ENCODE peak calls at places on chromosomes 6 and 20, in seven cellular contexts. I is endodermal cell; O is PC-9; G is GM06990; D is HepG2; R is fibroblast of lung; B is CD8-positive, alpha-beta T cell. Y is an unnamed sample.

GRCh38 chr6:122839477-122839876 is 50.4 kb downstream of the SMPDL3A start:
- DNase-seq in I (peak; percentile 88), G (peak; percentile 12), D (peak; percentile 64), O (peak; percentile 54), R (peak; percentile 65), B (peak; percentile 14), Y (peak; percentile 58)

GRCh38 chr20:32231245-32231644 is 23.6 kb downstream of the POFUT1 start:
- DNase-seq in O (no peak), D (no peak), R (no peak), G (no peak), I (no peak), B (no peak), Y (no peak)

GRCh38 chr20:43731469-43731868 is 4.7 kb upstream of the GTSF1L start:
- DNase-seq in O (no peak), D (no peak), B (no peak), G (no peak), I (no peak), R (peak; percentile 82), Y (no peak)

GRCh38 chr20:31698803-31699718 is 23.6 kb downstream of the BCL2L1 start:
- DNase-seq in D (peak; percentile 76), B (no peak), G (peak; percentile 60), I (peak; percentile 48), O (peak; percentile 58), R (peak; percentile 95), Y (peak; percentile 81)

GRCh38 chr6:155541976-155542375 is 86.3 kb upstream of the NOX3 start:
- DNase-seq in R (no peak), B (no peak), O (no peak), D (no peak), G (no peak), I (no peak), Y (no peak)

GRCh38 chr6:112717401-112717800 is 370.3 kb downstream of the RFPL4B start:
- DNase-seq in D (no peak), B (no peak), O (no peak), R (peak; percentile 47), I (no peak), G (no peak), Y (no peak)

GRCh38 chr6:10383312-10384063 is 31.4 kb downstream of the TFAP2A start:
- DNase-seq in B (no peak), I (peak; percentile 73), R (no peak), D (no peak), G (no peak), O (peak; percentile 69), Y (no peak)

GRCh38 chr6:3410385-3411360 is 46.2 kb downstream of the SLC22A23 start:
- DNase-seq in G (no peak), B (peak; percentile 68), D (peak; percentile 95), I (peak; percentile 95), R (peak; percentile 66), O (peak; percentile 24), Y (peak; percentile 67)

GRCh38 chr6:19309661-19310060 is 527.5 kb upstream of the ID4 start:
- DNase-seq in B (no peak), I (no peak), O (no peak), G (no peak), R (no peak), D (no peak), Y (no peak)

GRCh38 chr6:79574636-79575035 is 37.4 kb upstream of the LCA5 start:
- DNase-seq in I (peak; percentile 66), R (peak; percentile 56), G (no peak), B (no peak), D (peak; percentile 84), O (peak; percentile 10), Y (no peak)

GRCh38 chr20:3021327-3021726 is 22.1 kb upstream of the GNRH2 start:
- DNase-seq in G (no peak), D (no peak), R (no peak), B (no peak), I (no peak), O (no peak), Y (no peak)

GRCh38 chr20:57772349-57772964 is 62.6 kb upstream of the PMEPA1 start:
- DNase-seq in O (peak; percentile 89), I (peak; percentile 81), R (peak; percentile 34), D (no peak), G (no peak), B (no peak), Y (peak; percentile 26)

GRCh38 chr20:11235058-11235457 is 561.3 kb upstream of the JAG1 start:
- DNase-seq in O (no peak), G (no peak), I (peak; percentile 75), D (no peak), B (no peak), R (peak; percentile 28), Y (no peak)

GRCh38 chr6:112254921-112255320 is 554 bp upstream of the LAMA4 start:
- DNase-seq in B (no peak), R (no peak), D (no peak), I (no peak), O (no peak), G (no peak), Y (no peak)

GRCh38 chr6:147567141-147567805 is 58.8 kb downstream of the SAMD5 start:
- DNase-seq in D (no peak), I (no peak), O (no peak), R (peak; percentile 15), G (no peak), B (no peak), Y (no peak)

GRCh38 chr6:53417141-53417540 is 68.4 kb upstream of the ELOVL5 start:
- DNase-seq in G (no peak), I (no peak), R (no peak), D (no peak), B (no peak), O (no peak), Y (no peak)

GRCh38 chr20:1876217-1876921 is 18.8 kb upstream of the SIRPA start:
- DNase-seq in B (no peak), R (no peak), I (no peak), D (no peak), O (peak; percentile 35), G (no peak), Y (no peak)

GRCh38 chr6:157228421-157229218 is 94.7 kb downstream of the TMEM242 start:
- DNase-seq in B (no peak), D (no peak), G (no peak), O (no peak), I (peak; percentile 57), R (no peak), Y (no peak)

GRCh38 chr6:145815875-145816274 is 1.3 kb upstream of the FBXO30 start:
- DNase-seq in B (no peak), D (no peak), O (no peak), G (peak; percentile 13), R (peak; percentile 11), I (peak; percentile 51), Y (peak; percentile 49)

GRCh38 chr6:107655245-107655644 is 165.3 kb downstream of the SOBP start:
- DNase-seq in B (no peak), G (no peak), R (no peak), I (peak; percentile 80), O (no peak), D (no peak), Y (no peak)

GRCh38 chr6:46850781-46851180 is 57.6 kb downstream of the MEP1A start:
- DNase-seq in G (no peak), D (no peak), R (no peak), I (no peak), O (no peak), B (no peak), Y (no peak)

GRCh38 chr6:103783344-103783743 is 1076.4 kb downstream of the HACE1 start:
- DNase-seq in I (no peak), R (no peak), G (no peak), O (peak; percentile 5), D (no peak), B (no peak), Y (no peak)

DNA sequence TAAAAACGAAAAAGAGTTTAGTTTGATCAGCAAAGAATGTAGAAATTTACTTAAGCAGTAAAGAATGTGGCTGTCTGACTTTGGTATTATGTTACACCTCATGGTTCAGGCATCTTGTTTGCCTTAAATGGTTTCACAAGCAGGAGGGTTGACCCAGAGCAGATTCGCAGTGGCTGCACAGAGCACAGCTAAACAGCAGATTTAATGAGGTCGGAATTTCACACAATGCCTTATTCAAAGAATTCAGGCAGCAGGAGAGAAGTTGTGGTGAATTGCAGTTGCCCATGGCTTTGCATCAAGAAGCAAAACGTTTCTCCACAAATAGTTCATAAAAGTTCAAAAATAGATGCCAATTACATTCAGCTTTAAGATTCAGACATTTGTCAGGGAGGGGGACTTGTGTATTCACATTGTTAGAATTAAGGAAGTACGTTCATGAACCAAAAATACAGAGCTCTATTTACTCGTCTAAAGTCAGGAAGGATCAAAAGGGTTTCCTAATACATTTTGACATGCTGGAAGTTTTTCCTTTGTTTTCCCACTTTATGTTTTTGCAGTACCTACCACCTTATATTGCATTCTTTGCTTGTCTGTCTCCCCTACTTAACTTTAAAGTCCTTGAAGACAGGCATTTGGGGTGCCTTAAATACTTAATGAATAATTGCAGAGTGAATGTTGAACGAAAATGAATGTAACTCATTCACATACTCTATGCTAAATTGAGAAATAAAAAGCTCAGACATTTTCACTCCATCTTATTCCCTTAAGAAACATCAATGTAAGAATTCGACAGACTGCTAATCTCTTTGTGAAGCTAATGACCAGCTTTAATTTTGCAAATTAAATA is 1163.6 kb upstream of the CITED2 start:
- DNase-seq in B (no peak), I (peak; percentile 80), D (peak; percentile 66), R (peak; percentile 98), O (peak; percentile 63), G (no peak), Y (peak; percentile 36)
- H3K4me3 ChIP-seq in B (no peak overlapping the region), I (no peak overlapping the region), D (no peak overlapping the region), R (peak overlapping the region; percentile 21), O (peak overlapping the region; percentile 16), G (no peak overlapping the region), Y (no peak overlapping the region)

GRCh38 chr20:49825521-49826033 is 12.9 kb downstream of the SLC9A8 start:
- DNase-seq in R (no peak), I (peak; percentile 70), B (no peak), O (no peak), G (no peak), D (peak; percentile 51), Y (no peak)
- TF ChIP-seq CTCF in R (no peak), I (peak; percentile 60), B (no peak), O (peak; percentile 31), G (no peak), D (peak; percentile 81), Y (no peak)

GRCh38 chr6:27591660-27592059 is 118.8 kb upstream of the ZNF184 start:
- DNase-seq in B (no peak), G (peak; percentile 25), I (peak; percentile 81), R (peak; percentile 53), D (peak; percentile 72), O (peak; percentile 43), Y (peak; percentile 75)
- H3K4me3 ChIP-seq in B (no peak overlapping the region), G (peak overlapping the region; percentile 52), I (peak overlapping the region; percentile 90), R (peak overlapping the region; percentile 34), D (peak overlapping the region; percentile 74), O (peak overlapping the region; percentile 64), Y (peak overlapping the region; percentile 59)

GRCh38 chr6:164108092-164108491 is 693.6 kb downstream of the QKI start:
- DNase-seq in G (no peak), O (no peak), B (no peak), I (no peak), D (no peak), R (no peak), Y (no peak)

GRCh38 chr6:164107297-164107995 is 692.9 kb downstream of the QKI start:
- DNase-seq in G (no peak), O (no peak), D (no peak), I (no peak), B (no peak), R (peak; percentile 9), Y (no peak)

GRCh38 chr6:164108869-164109769 is 694.6 kb downstream of the QKI start:
- DNase-seq in D (no peak), G (no peak), O (no peak), I (peak; percentile 47), R (peak; percentile 19), B (no peak), Y (no peak)

GRCh38 chr6:164106345-164106769 is 691.8 kb downstream of the QKI start:
- DNase-seq in B (no peak), D (peak; percentile 16), O (peak; percentile 0), I (peak; percentile 82), R (no peak), G (no peak), Y (peak; percentile 40)

GRCh38 chr6:164109770-164110140 is 695.2 kb downstream of the QKI start:
- DNase-seq in O (no peak), D (no peak), R (no peak), B (no peak), G (no peak), I (peak; percentile 75), Y (no peak)
- TF ChIP-seq CTCF in O (peak; percentile 57), D (peak; percentile 40), R (peak; percentile 33), B (no peak), G (peak; percentile 24), I (peak; percentile 85), Y (peak; percentile 18)